ENCODE peak calls at places on chromosomes 2 and 18, in six cellular contexts. One of them, this sample, is unnamed.

GRCh38 chr2:23673830-23674679 is 252.9 kb downstream of the ATAD2B start:
- DNase-seq in ureter: no peak
- DNase-seq in anterior cingulate cortex: no peak
- DNase-seq in HTR-8/SVneo: no peak
- DNase-seq in non-pigmented ciliary epithelial cell: no peak
- DNase-seq in NAMALWA: peak
- DNase-seq in this sample: no peak

GRCh38 chr2:95262896-95263542 is 11.2 kb upstream of the PROM2 start:
- DNase-seq in HTR-8/SVneo: no peak
- DNase-seq in anterior cingulate cortex: no peak
- DNase-seq in ureter: no peak
- DNase-seq in non-pigmented ciliary epithelial cell: no peak
- DNase-seq in NAMALWA: no peak
- DNase-seq in this sample: no peak

GRCh38 chr2:168703926-168704325 is 98.5 kb upstream of the NOSTRIN start:
- DNase-seq in HTR-8/SVneo: no peak
- DNase-seq in non-pigmented ciliary epithelial cell: no peak
- DNase-seq in NAMALWA: no peak
- DNase-seq in anterior cingulate cortex: no peak
- DNase-seq in ureter: no peak
- DNase-seq in this sample: no peak

GRCh38 chr18:59971871-59972270 is 72.1 kb downstream of the PMAIP1 start:
- DNase-seq in NAMALWA: no peak
- DNase-seq in HTR-8/SVneo: no peak
- DNase-seq in anterior cingulate cortex: no peak
- DNase-seq in ureter: no peak
- DNase-seq in non-pigmented ciliary epithelial cell: no peak
- DNase-seq in this sample: no peak

GRCh38 chr18:41162781-41163180 is 792.3 kb upstream of the PIK3C3 start:
- DNase-seq in HTR-8/SVneo: no peak
- DNase-seq in ureter: no peak
- DNase-seq in non-pigmented ciliary epithelial cell: no peak
- DNase-seq in NAMALWA: no peak
- DNase-seq in anterior cingulate cortex: no peak
- DNase-seq in this sample: no peak

GRCh38 chr2:233129351-233129978 is 69.3 kb downstream of the INPP5D start:
- DNase-seq in anterior cingulate cortex: no peak
- DNase-seq in non-pigmented ciliary epithelial cell: no peak
- DNase-seq in NAMALWA: no peak
- DNase-seq in HTR-8/SVneo: no peak
- DNase-seq in ureter: no peak
- DNase-seq in this sample: no peak

GRCh38 chr2:239227111-239227581 is 173.7 kb downstream of the HDAC4 start:
- DNase-seq in ureter: no peak
- DNase-seq in non-pigmented ciliary epithelial cell: no peak
- DNase-seq in NAMALWA: no peak
- DNase-seq in anterior cingulate cortex: no peak
- DNase-seq in HTR-8/SVneo: no peak
- DNase-seq in this sample: no peak

GRCh38 chr2:156765450-156765849 is 329.3 kb downstream of the GPD2 start:
- DNase-seq in ureter: no peak
- DNase-seq in non-pigmented ciliary epithelial cell: no peak
- DNase-seq in anterior cingulate cortex: no peak
- DNase-seq in HTR-8/SVneo: no peak
- DNase-seq in NAMALWA: no peak
- DNase-seq in this sample: no peak

GRCh38 chr18:73950116-73950705 is 197.4 kb downstream of the FBXO15 start:
- DNase-seq in NAMALWA: no peak
- DNase-seq in HTR-8/SVneo: no peak
- DNase-seq in anterior cingulate cortex: no peak
- DNase-seq in ureter: peak
- DNase-seq in non-pigmented ciliary epithelial cell: no peak
- DNase-seq in this sample: no peak

GRCh38 chr2:200483729-200484198 is 26.1 kb downstream of the KCTD18 start:
- DNase-seq in HTR-8/SVneo: peak
- DNase-seq in ureter: no peak
- DNase-seq in anterior cingulate cortex: no peak
- DNase-seq in NAMALWA: peak
- DNase-seq in non-pigmented ciliary epithelial cell: no peak
- DNase-seq in this sample: peak

GRCh38 chr18:6885992-6886823 is 156.7 kb downstream of the ARHGAP28 start:
- DNase-seq in ureter: peak
- DNase-seq in non-pigmented ciliary epithelial cell: peak
- DNase-seq in anterior cingulate cortex: no peak
- DNase-seq in NAMALWA: peak
- DNase-seq in HTR-8/SVneo: peak
- DNase-seq in this sample: peak

GRCh38 chr2:36356199-36356989 is 816 bp downstream of the CRIM1 start:
- DNase-seq in anterior cingulate cortex: no peak
- DNase-seq in non-pigmented ciliary epithelial cell: no peak
- DNase-seq in NAMALWA: no peak
- DNase-seq in HTR-8/SVneo: no peak
- DNase-seq in ureter: peak
- DNase-seq in this sample: peak

GRCh38 chr2:230896346-230897115 is 28.5 kb downstream of the GPR55 start:
- DNase-seq in ureter: peak
- DNase-seq in anterior cingulate cortex: no peak
- DNase-seq in non-pigmented ciliary epithelial cell: no peak
- DNase-seq in HTR-8/SVneo: no peak
- DNase-seq in NAMALWA: no peak
- DNase-seq in this sample: no peak

GRCh38 chr2:152423684-152424083 is 88.7 kb downstream of the FMNL2 start:
- DNase-seq in HTR-8/SVneo: no peak
- DNase-seq in non-pigmented ciliary epithelial cell: no peak
- DNase-seq in ureter: no peak
- DNase-seq in anterior cingulate cortex: no peak
- DNase-seq in NAMALWA: no peak
- DNase-seq in this sample: no peak

GRCh38 chr2:6828299-6828584 is 37.5 kb downstream of the CMPK2 start:
- DNase-seq in anterior cingulate cortex: no peak
- DNase-seq in NAMALWA: peak
- DNase-seq in HTR-8/SVneo: no peak
- DNase-seq in ureter: no peak
- DNase-seq in non-pigmented ciliary epithelial cell: no peak
- DNase-seq in this sample: no peak

GRCh38 chr2:124024491-124025348 is at the start of gene CNTNAP5:
- DNase-seq in NAMALWA: no peak
- DNase-seq in ureter: peak
- DNase-seq in anterior cingulate cortex: peak
- DNase-seq in non-pigmented ciliary epithelial cell: no peak
- DNase-seq in HTR-8/SVneo: no peak
- DNase-seq in this sample: peak

GRCh38 chr2:174681099-174681982 is 82.9 kb downstream of the CHRNA1 start:
- DNase-seq in non-pigmented ciliary epithelial cell: no peak
- DNase-seq in anterior cingulate cortex: no peak
- DNase-seq in ureter: no peak
- DNase-seq in NAMALWA: no peak
- DNase-seq in HTR-8/SVneo: no peak
- DNase-seq in this sample: no peak

GRCh38 chr2:58512878-58513277 is 271.8 kb upstream of the FANCL start:
- DNase-seq in anterior cingulate cortex: no peak
- DNase-seq in NAMALWA: no peak
- DNase-seq in non-pigmented ciliary epithelial cell: no peak
- DNase-seq in HTR-8/SVneo: no peak
- DNase-seq in ureter: no peak
- DNase-seq in this sample: peak

GRCh38 chr2:232315923-232316299 is 62.6 kb upstream of the ALPP start:
- DNase-seq in HTR-8/SVneo: no peak
- DNase-seq in ureter: no peak
- DNase-seq in non-pigmented ciliary epithelial cell: no peak
- DNase-seq in anterior cingulate cortex: no peak
- DNase-seq in NAMALWA: no peak
- DNase-seq in this sample: no peak

GRCh38 chr2:63488118-63488713 is 100.1 kb downstream of the WDPCP start:
- DNase-seq in NAMALWA: peak
- DNase-seq in ureter: no peak
- DNase-seq in anterior cingulate cortex: no peak
- DNase-seq in HTR-8/SVneo: peak
- DNase-seq in non-pigmented ciliary epithelial cell: peak
- DNase-seq in this sample: no peak

GRCh38 chr18:3450358-3451107 is 561 bp downstream of the TGIF1 start:
- DNase-seq in NAMALWA: peak
- DNase-seq in non-pigmented ciliary epithelial cell: no peak
- DNase-seq in HTR-8/SVneo: no peak
- DNase-seq in ureter: peak
- DNase-seq in anterior cingulate cortex: peak
- DNase-seq in this sample: no peak

GRCh38 chr2:98869272-98869641 is 66.8 kb downstream of the CRACDL start:
- DNase-seq in NAMALWA: no peak
- DNase-seq in HTR-8/SVneo: no peak
- DNase-seq in non-pigmented ciliary epithelial cell: no peak
- DNase-seq in ureter: peak
- DNase-seq in anterior cingulate cortex: no peak
- DNase-seq in this sample: peak

GRCh38 chr18:11520536-11520935 is 88.9 kb upstream of the SLC35G4 start:
- DNase-seq in anterior cingulate cortex: no peak
- DNase-seq in ureter: no peak
- DNase-seq in NAMALWA: no peak
- DNase-seq in non-pigmented ciliary epithelial cell: no peak
- DNase-seq in HTR-8/SVneo: no peak
- DNase-seq in this sample: no peak

GRCh38 chr18:74456409-74457042 is 582 bp downstream of the DIPK1C start:
- DNase-seq in non-pigmented ciliary epithelial cell: no peak
- DNase-seq in ureter: peak
- DNase-seq in anterior cingulate cortex: no peak
- DNase-seq in HTR-8/SVneo: no peak
- DNase-seq in NAMALWA: no peak
- DNase-seq in this sample: no peak

GRCh38 chr18:26777316-26778053 is 88.0 kb downstream of the AQP4 start:
- DNase-seq in non-pigmented ciliary epithelial cell: no peak
- DNase-seq in NAMALWA: no peak
- DNase-seq in HTR-8/SVneo: no peak
- DNase-seq in ureter: no peak
- DNase-seq in anterior cingulate cortex: no peak
- DNase-seq in this sample: no peak

GRCh38 chr2:88857274-88857741 is 165.8 kb downstream of the RPIA start:
- DNase-seq in HTR-8/SVneo: no peak
- DNase-seq in ureter: no peak
- DNase-seq in anterior cingulate cortex: no peak
- DNase-seq in NAMALWA: no peak
- DNase-seq in non-pigmented ciliary epithelial cell: no peak
- DNase-seq in this sample: no peak

GRCh38 chr18:33720133-33720532 is 142.1 kb downstream of the ASXL3 start:
- DNase-seq in ureter: no peak
- DNase-seq in anterior cingulate cortex: no peak
- DNase-seq in NAMALWA: no peak
- DNase-seq in non-pigmented ciliary epithelial cell: peak
- DNase-seq in HTR-8/SVneo: no peak
- DNase-seq in this sample: no peak

GRCh38 chr2:64291181-64291580 is 147.0 kb upstream of the PELI1 start:
- DNase-seq in ureter: no peak
- DNase-seq in HTR-8/SVneo: no peak
- DNase-seq in non-pigmented ciliary epithelial cell: no peak
- DNase-seq in NAMALWA: no peak
- DNase-seq in anterior cingulate cortex: no peak
- DNase-seq in this sample: no peak

GRCh38 chr18:10736984-10737383 is 211.2 kb downstream of the NAPG start:
- DNase-seq in HTR-8/SVneo: no peak
- DNase-seq in ureter: no peak
- DNase-seq in NAMALWA: no peak
- DNase-seq in anterior cingulate cortex: no peak
- DNase-seq in non-pigmented ciliary epithelial cell: no peak
- DNase-seq in this sample: no peak